ENCODE peak calls at places on chromosomes 3 and 15, in ten cellular contexts. N is psoas muscle; D is fibroblast of lung; Z is cardiac muscle cell; R is thoracic aorta; G is upper lobe of right lung; O is naive thymus-derived CD4-positive, alpha-beta T cell; E is gastrocnemius medialis; P is breast epithelium; A is IMR-90. M is an unnamed sample.

GRCh38 chr15:63610209-63610841 is 13.1 kb downstream of the FBXL22 start:
- DNase-seq in N (peak; percentile 74), D (peak; percentile 80), Z (peak; percentile 82), R (no peak), G (no peak), O (peak; percentile 71), E (no peak), P (peak; percentile 60), A (peak; percentile 82), M (peak; percentile 43)

GRCh38 chr3:170144437-170144843 is 37.1 kb downstream of the PHC3 start:
- DNase-seq in N (no peak), D (no peak), Z (no peak), R (no peak), G (no peak), O (no peak), E (no peak), P (no peak), A (no peak), M (no peak)

GRCh38 chr3:181326637-181327223 is 337.2 kb upstream of the DNAJC19 start:
- DNase-seq in N (no peak), D (peak; percentile 30), Z (peak; percentile 24), R (no peak), G (no peak), O (peak; percentile 22), E (no peak), P (no peak), A (no peak), M (no peak)

GRCh38 chr3:141360888-141361598 is 7.3 kb upstream of the ZBTB38 start:
- DNase-seq in N (no peak), D (peak; percentile 95), Z (peak; percentile 91), R (no peak), G (no peak), O (peak; percentile 56), E (no peak), P (no peak), A (peak; percentile 90), M (peak; percentile 75)

GRCh38 chr3:179093807-179094206 is 22.2 kb upstream of the ZMAT3 start:
- DNase-seq in N (no peak), D (peak; percentile 75), Z (no peak), R (no peak), G (no peak), O (no peak), E (no peak), P (no peak), A (peak; percentile 59), M (no peak)

GRCh38 chr15:60137711-60138396 is 133.7 kb downstream of the FOXB1 start:
- DNase-seq in N (no peak), D (peak; percentile 82), Z (peak; percentile 13), R (no peak), G (no peak), O (no peak), E (no peak), P (no peak), A (no peak), M (no peak)

GRCh38 chr3:16357698-16358097 is 92.7 kb downstream of the OXNAD1 start:
- DNase-seq in N (no peak), D (peak; percentile 88), Z (peak; percentile 46), R (no peak), G (no peak), O (no peak), E (no peak), P (no peak), A (no peak), M (no peak)

GRCh38 chr3:156256945-156257344 is 136.6 kb downstream of the KCNAB1 start:
- DNase-seq in N (no peak), D (no peak), Z (no peak), R (no peak), G (no peak), O (no peak), E (no peak), P (no peak), A (no peak), M (no peak)

GRCh38 chr3:156694536-156694935 is 20.1 kb downstream of the TIPARP start:
- DNase-seq in N (no peak), D (peak; percentile 69), Z (no peak), R (no peak), G (no peak), O (no peak), E (no peak), P (no peak), A (peak; percentile 76), M (no peak)

GRCh38 chr3:197380786-197381185 is 82.4 kb upstream of the DLG1 start:
- DNase-seq in N (peak; percentile 71), D (peak; percentile 83), Z (no peak), R (no peak), G (no peak), O (no peak), E (peak; percentile 71), P (no peak), A (no peak), M (no peak)

DNA sequence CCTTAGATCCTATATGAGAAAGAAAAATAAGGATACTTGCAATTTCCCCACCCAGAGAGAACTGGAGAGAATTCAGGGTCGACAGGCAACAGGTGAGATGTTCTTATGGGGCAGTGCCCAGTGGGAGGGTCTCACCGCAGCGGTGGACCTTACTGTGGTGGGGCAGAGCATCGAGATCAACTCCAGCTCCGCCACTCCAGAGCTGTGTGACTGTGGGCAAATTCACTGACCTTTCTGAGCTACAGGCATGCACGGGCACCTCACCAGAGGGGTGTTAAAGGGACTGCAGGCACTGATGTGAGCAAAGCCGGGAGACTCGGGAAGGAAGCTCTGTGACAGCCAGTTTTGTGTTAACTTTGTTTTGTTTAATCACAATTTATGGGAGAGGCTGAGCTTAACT is 30.9 kb downstream of the RGMA start:
- DNase-seq in N (no peak), D (no peak), Z (no peak), R (no peak), G (no peak), O (no peak), E (no peak), P (no peak), A (no peak), M (no peak)
- H3K4me1 ChIP-seq in N (peaks cover 60% of the 10 kb centered on the region), D (no peaks in the 10 kb centered on the region), Z (peaks cover 16% of the 10 kb centered on the region), R (peaks cover 57% of the 10 kb centered on the region), G (peaks cover 7% of the 10 kb centered on the region), O (no peaks in the 10 kb centered on the region), E (peaks cover 89% of the 10 kb centered on the region), P (no peaks in the 10 kb centered on the region), A (peaks cover 1% of the 10 kb centered on the region), M (peaks cover under 1% of the 10 kb centered on the region)

GRCh38 chr15:81008312-81008711 is 7.6 kb downstream of the TLNRD1 start:
- DNase-seq in N (no peak), D (no peak), Z (no peak), R (no peak), G (no peak), O (no peak), E (no peak), P (no peak), A (no peak), M (no peak)
- H3K4me1 ChIP-seq in N (peaks cover 3% of the 10 kb centered on the region), D (no peaks in the 10 kb centered on the region), Z (no peaks in the 10 kb centered on the region), R (peaks cover 28% of the 10 kb centered on the region), G (peaks cover 25% of the 10 kb centered on the region), O (peaks cover 34% of the 10 kb centered on the region), E (no peaks in the 10 kb centered on the region), P (no peaks in the 10 kb centered on the region), A (peaks cover 5% of the 10 kb centered on the region), M (peaks cover 16% of the 10 kb centered on the region)

GRCh38 chr3:139260793-139261736 is 82.8 kb upstream of the MRPS22 start:
- DNase-seq in N (no peak), D (no peak), Z (no peak), R (no peak), G (no peak), O (no peak), E (no peak), P (no peak), A (no peak), M (no peak)
- H3K4me1 ChIP-seq in N (no peaks in the 10 kb centered on the region), D (no peaks in the 10 kb centered on the region), Z (no peaks in the 10 kb centered on the region), R (no peaks in the 10 kb centered on the region), G (no peaks in the 10 kb centered on the region), O (no peaks in the 10 kb centered on the region), E (no peaks in the 10 kb centered on the region), P (no peaks in the 10 kb centered on the region), A (no peaks in the 10 kb centered on the region), M (no peaks in the 10 kb centered on the region)

GRCh38 chr15:90869140-90869541 is 753 bp downstream of the FURIN start:
- DNase-seq in N (no peak), D (no peak), Z (no peak), R (no peak), G (no peak), O (no peak), E (no peak), P (no peak), A (no peak), M (no peak)
- H3K4me1 ChIP-seq in N (peaks cover 37% of the 10 kb centered on the region), D (peaks cover 23% of the 10 kb centered on the region), Z (peaks cover 37% of the 10 kb centered on the region), R (peaks cover 41% of the 10 kb centered on the region), G (peaks cover 49% of the 10 kb centered on the region), O (peaks cover 27% of the 10 kb centered on the region), E (peaks cover 25% of the 10 kb centered on the region), P (peaks cover 4% of the 10 kb centered on the region), A (peaks cover 31% of the 10 kb centered on the region), M (peaks cover 10% of the 10 kb centered on the region)

GRCh38 chr3:120436523-120437050 is 14.2 kb downstream of the FSTL1 start:
- DNase-seq in N (no peak), D (no peak), Z (no peak), R (no peak), G (no peak), O (no peak), E (no peak), P (no peak), A (no peak), M (no peak)

GRCh38 chr3:120437559-120437958 is 13.2 kb downstream of the FSTL1 start:
- DNase-seq in N (no peak), D (no peak), Z (no peak), R (no peak), G (no peak), O (no peak), E (no peak), P (no peak), A (no peak), M (peak; percentile 40)

GRCh38 chr3:120433662-120434331 is 17.0 kb downstream of the FSTL1 start:
- DNase-seq in N (no peak), D (no peak), Z (no peak), R (no peak), G (no peak), O (no peak), E (no peak), P (no peak), A (no peak), M (peak; percentile 33)

GRCh38 chr3:120438216-120438615 is 12.6 kb downstream of the FSTL1 start:
- DNase-seq in N (no peak), D (no peak), Z (no peak), R (no peak), G (no peak), O (no peak), E (no peak), P (no peak), A (no peak), M (no peak)

DNA sequence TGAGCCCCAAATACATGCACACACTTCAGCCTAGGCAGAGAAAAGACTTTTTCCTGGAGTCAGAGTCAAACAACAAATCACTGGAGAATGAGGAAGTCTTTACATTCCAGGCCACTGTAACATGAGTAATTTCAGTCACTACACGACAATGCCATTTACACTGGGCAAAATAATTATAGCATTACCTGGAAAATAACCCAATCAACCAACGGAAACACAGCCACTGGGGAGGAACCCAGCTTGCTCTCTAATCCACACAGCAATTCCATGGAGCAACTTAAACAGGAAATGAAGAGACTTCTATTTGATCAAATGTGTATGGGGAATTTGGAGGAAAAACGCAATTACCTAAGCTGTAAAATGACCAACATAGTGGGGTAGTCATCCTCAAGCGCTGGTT is 15.2 kb downstream of the FSTL1 start:
- DNase-seq in N (no peak), D (peak; percentile 77), Z (peak; percentile 58), R (no peak), G (no peak), O (no peak), E (no peak), P (no peak), A (peak; percentile 73), M (no peak)
- H3K4me1 ChIP-seq in N (no peaks in the 10 kb centered on the region), D (peaks cover 57% of the 10 kb centered on the region), Z (peaks cover 26% of the 10 kb centered on the region), R (peaks cover 100% of the 10 kb centered on the region), G (peaks cover 47% of the 10 kb centered on the region), O (no peaks in the 10 kb centered on the region), E (peaks cover 4% of the 10 kb centered on the region), P (no peaks in the 10 kb centered on the region), A (peaks cover 50% of the 10 kb centered on the region), M (peaks cover 92% of the 10 kb centered on the region)